ENCODE peak calls at places on chromosomes 16 and 17, in six cellular contexts. E, W, A, H, N and R are unnamed samples.

GRCh38 chr17:69637399-69638165 is 223.1 kb downstream of the MAP2K6 start:
- DNase-seq in E (no peak), W (no peak), A (no peak), H (no peak), N (no peak), R (no peak)

GRCh38 chr16:23375643-23376042 is 73.5 kb downstream of the SCNN1B start:
- DNase-seq in E (no peak), W (no peak), A (no peak), H (no peak), N (no peak), R (peak)

GRCh38 chr17:1058423-1059130 is 61.6 kb downstream of the TIMM22 start:
- DNase-seq in E (peak), W (peak), A (no peak), H (no peak), N (peak), R (peak)

GRCh38 chr17:13728751-13729150 is 127.0 kb upstream of the HS3ST3A1 start:
- DNase-seq in E (no peak), W (no peak), A (no peak), H (no peak), N (peak), R (no peak)

GRCh38 chr16:565420-566330 is 1.1 kb upstream of the NHLRC4 start:
- DNase-seq in E (no peak), W (no peak), A (no peak), H (no peak), N (no peak), R (no peak)

GRCh38 chr16:85350973-85351372 is 238.7 kb upstream of the CIBAR2 start:
- DNase-seq in E (peak), W (peak), A (no peak), H (peak), N (peak), R (no peak)

GRCh38 chr16:51433597-51433996 is 282.5 kb upstream of the SALL1 start:
- DNase-seq in E (no peak), W (no peak), A (no peak), H (no peak), N (no peak), R (no peak)

GRCh38 chr16:58013201-58013956 is 12.2 kb downstream of the USB1 start:
- DNase-seq in E (no peak), W (no peak), A (no peak), H (no peak), N (no peak), R (no peak)

GRCh38 chr16:11635127-11635652 is 33.1 kb upstream of the SNN start:
- DNase-seq in E (no peak), W (peak), A (no peak), H (no peak), N (no peak), R (no peak)

GRCh38 chr17:67568961-67569360 is 148.8 kb upstream of the NOL11 start:
- DNase-seq in E (no peak), W (no peak), A (no peak), H (no peak), N (no peak), R (no peak)

GRCh38 chr16:31455601-31456314 is 3.5 kb upstream of the ARMC5 start:
- DNase-seq in E (no peak), W (no peak), A (no peak), H (no peak), N (no peak), R (no peak)

GRCh38 chr17:15971108-15971507 is 26.2 kb downstream of the ADORA2B start:
- DNase-seq in E (no peak), W (no peak), A (no peak), H (peak), N (no peak), R (no peak)

GRCh38 chr16:74756203-74756602 is 18.4 kb downstream of the FA2H start:
- DNase-seq in E (no peak), W (no peak), A (no peak), H (no peak), N (no peak), R (peak)

GRCh38 chr16:67470314-67470713 is 10.6 kb downstream of the ATP6V0D1 start:
- DNase-seq in E (peak), W (no peak), A (no peak), H (no peak), N (no peak), R (peak)

GRCh38 chr17:2901582-2901981 is 105.3 kb downstream of the RAP1GAP2 start:
- DNase-seq in E (no peak), W (no peak), A (no peak), H (no peak), N (no peak), R (no peak)

GRCh38 chr17:58308985-58309917 is 19.3 kb downstream of the TSPOAP1 start:
- DNase-seq in E (peak), W (no peak), A (no peak), H (no peak), N (no peak), R (no peak)

GRCh38 chr17:83193336-83194188 is 114.2 kb downstream of the METRNL start:
- DNase-seq in E (peak), W (peak), A (no peak), H (peak), N (peak), R (peak)

GRCh38 chr17:29766796-29767327 is 144.2 kb upstream of the CORO6 start:
- DNase-seq in E (no peak), W (no peak), A (no peak), H (no peak), N (no peak), R (no peak)

GRCh38 chr17:29772981-29773380 is 150.3 kb upstream of the CORO6 start:
- DNase-seq in E (no peak), W (no peak), A (no peak), H (no peak), N (no peak), R (no peak)

GRCh38 chr17:29764748-29765147 is 142.0 kb upstream of the CORO6 start:
- DNase-seq in E (no peak), W (no peak), A (no peak), H (no peak), N (no peak), R (no peak)

GRCh38 chr17:29771561-29771960 is 148.8 kb upstream of the CORO6 start:
- DNase-seq in E (no peak), W (no peak), A (no peak), H (no peak), N (no peak), R (no peak)

GRCh38 chr17:29769225-29769624 is 146.5 kb upstream of the CORO6 start:
- DNase-seq in E (no peak), W (no peak), A (no peak), H (no peak), N (no peak), R (no peak)
- H3K27ac ChIP-seq in E (no peak), W (no peak), A (no peak), H (no peak), N (no peak), R (no peak)

GRCh38 chr17:64081802-64082799 is 47.8 kb downstream of the ERN1 start:
- DNase-seq in E (no peak), W (peak), A (peak), H (no peak), N (peak), R (no peak)
- H3K27ac ChIP-seq in E (no peak), W (peak), A (peak), H (no peak), N (peak), R (peak)

DNA sequence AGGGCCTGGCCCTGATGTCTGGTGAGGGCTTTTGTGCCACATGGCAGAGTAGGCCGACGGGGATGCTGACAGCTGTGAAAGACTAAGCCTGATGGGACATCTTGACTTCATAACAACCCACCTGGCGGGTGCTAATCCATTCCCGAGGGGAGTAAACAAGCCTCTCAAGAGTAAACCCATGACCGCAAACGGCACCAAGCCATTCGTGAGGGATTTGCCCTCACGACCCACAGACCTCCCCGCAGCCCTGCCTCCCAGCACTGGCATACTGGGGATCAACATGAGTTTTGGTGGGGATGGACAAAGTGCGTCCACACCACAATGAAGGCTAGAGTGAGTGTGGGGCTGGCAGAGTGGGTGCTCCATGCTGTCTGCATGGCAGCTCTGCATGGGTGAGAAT is 11.7 kb downstream of the RNF213 start:
- DNase-seq in E (no peak), W (no peak), A (no peak), H (no peak), N (no peak), R (no peak)
- H3K27ac ChIP-seq in E (no peak), W (no peak), A (no peak), H (no peak), N (no peak), R (no peak)

DNA sequence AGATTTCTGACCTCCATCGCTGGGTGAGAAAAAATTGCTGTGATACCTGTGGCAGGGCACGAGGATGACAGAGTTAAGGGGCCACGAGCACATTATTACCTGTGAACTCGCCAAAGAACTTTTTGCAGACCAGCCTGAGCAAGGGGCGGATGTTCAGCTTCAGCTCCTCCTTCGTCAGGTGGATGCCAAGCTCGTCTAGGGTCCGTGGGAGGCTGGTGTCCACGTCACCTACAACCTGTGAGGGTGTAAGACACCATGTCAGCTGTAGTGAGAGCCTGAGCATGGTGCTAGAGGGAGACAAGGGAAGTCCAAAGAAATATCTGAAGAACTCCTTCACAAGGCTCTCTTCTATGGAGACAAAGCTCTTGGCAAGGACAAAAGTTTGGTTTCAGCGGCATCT is 17.1 kb downstream of the HIGD1B start:
- DNase-seq in E (no peak), W (no peak), A (no peak), H (no peak), N (no peak), R (no peak)
- H3K27ac ChIP-seq in E (no peak), W (peak), A (no peak), H (peak), N (no peak), R (no peak)

GRCh38 chr16:53064179-53064578 is 9.4 kb downstream of the CHD9 start:
- DNase-seq in E (no peak), W (no peak), A (no peak), H (no peak), N (no peak), R (no peak)
- H3K27ac ChIP-seq in E (no peak), W (no peak), A (no peak), H (no peak), N (no peak), R (peak)

DNA sequence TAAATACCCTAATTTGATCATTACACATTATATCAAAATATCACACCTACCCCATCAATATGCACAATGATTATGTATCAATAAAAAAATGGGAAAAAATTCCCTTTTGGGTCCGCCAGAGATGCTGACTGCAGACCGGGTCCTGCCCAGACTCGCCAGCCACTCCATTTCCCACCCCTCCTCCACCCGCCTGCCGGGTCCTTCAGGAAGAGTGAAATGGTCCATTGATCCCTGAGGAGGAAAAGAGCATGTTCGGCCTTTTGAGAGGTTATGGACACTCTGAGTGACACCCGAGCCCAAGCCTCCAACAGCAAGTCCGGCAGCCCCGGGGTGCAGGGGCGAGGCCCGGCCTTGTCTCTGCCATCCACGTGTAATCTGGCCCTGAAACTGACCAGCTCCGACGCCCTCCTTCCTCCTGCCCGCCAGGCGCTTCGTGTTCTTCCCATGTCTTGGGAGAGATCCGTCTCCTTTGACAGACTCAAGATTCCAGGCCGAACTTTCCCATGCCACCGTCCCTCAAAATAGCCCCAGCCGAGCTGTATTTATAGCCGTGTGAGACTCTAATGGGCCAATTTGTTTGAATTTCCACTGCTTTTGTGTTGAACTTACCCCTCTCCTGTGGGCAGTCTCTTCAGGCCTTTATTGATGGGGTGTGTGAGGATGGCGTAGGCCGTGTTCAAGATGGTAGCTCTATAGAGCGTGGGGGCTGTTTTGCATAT is 124.1 kb upstream of the ZFHX3 start:
- DNase-seq in E (no peak), W (no peak), A (no peak), H (no peak), N (no peak), R (no peak)
- H3K27ac ChIP-seq in E (no peak), W (peak), A (no peak), H (peak), N (no peak), R (peak)

DNA sequence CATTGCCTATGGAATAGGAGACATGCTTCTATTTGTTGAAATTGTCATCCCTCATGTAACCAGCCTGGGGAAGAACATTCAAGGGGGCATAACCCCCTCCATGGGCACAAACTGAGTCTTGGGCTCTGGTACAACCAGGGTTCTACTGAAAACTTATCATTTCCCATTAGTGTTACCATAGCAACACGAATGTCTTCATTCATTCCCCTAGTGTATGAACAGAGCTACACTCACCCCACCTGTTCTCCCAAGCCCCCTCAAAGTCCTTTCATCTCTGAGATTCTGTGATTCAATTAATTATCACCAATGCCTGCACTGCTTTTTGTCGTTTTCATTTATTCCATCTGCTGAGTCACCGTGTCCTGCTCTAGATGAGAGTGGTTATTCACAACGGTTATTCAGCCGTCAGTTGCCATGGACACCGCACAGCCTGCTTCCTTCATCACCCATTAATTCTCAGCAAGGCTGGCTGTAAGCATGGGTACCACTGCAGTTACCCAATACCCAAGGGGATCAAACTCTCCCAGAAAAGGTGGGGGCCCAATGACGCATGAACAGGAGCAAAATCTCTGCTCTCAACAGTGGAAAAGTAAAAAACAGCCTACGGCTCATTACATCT is 1.6 kb upstream of the GAST start:
- DNase-seq in E (no peak), W (no peak), A (no peak), H (no peak), N (peak), R (no peak)
- H3K27ac ChIP-seq in E (no peak), W (no peak), A (no peak), H (no peak), N (no peak), R (no peak)

DNA sequence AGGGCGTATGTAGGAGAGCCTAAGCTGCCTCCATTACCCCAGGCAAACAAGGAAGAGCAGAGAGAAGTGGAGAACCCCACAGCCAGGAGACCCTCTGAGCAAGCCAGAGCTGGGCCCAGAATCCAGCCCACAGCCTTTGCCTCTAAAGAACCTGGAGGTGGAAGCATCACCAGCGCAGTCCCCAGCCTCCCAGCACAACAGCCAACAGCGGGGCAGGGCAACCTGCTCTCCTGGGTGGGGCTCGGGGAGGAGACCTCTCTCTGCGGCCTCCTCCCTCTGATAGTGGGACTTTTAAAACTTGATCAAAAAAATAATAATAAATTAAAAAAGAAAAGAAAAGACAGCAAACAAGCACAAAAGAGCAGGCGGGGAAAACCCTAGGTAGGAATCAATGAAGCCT is 45.9 kb downstream of the AXIN2 start:
- DNase-seq in E (no peak), W (no peak), A (no peak), H (no peak), N (no peak), R (peak)
- H3K27ac ChIP-seq in E (no peak), W (peak), A (no peak), H (no peak), N (no peak), R (no peak)

DNA sequence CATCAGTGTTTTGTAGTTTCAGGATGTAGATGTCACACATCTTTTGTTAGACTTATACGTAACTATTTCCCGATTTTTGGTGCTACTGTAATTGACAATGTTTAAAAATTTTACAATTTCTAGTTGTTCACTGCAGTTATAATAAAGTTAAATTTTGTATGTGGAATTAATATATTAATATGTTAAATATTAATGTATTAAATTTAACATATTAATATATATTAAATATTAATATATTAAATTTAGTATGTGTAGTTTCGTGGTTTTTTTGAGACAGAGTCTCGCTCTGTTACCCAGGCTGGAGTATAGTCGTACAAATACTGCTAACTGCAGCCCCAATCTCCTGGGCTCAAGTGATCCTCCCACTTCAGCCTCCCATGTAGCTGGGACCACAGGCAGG is 5.7 kb upstream of the LGALS3BP start:
- DNase-seq in E (no peak), W (no peak), A (no peak), H (no peak), N (no peak), R (no peak)
- H3K27ac ChIP-seq in E (no peak), W (peak), A (no peak), H (no peak), N (no peak), R (peak)

GRCh38 chr16:84303516-84303915 is 8.8 kb downstream of the WFDC1 start:
- DNase-seq in E (no peak), W (no peak), A (no peak), H (no peak), N (no peak), R (no peak)

GRCh38 chr16:84303023-84303422 is 8.3 kb downstream of the WFDC1 start:
- DNase-seq in E (no peak), W (peak), A (no peak), H (peak), N (no peak), R (no peak)

GRCh38 chr16:84298376-84298899 is 3.8 kb downstream of the WFDC1 start:
- DNase-seq in E (no peak), W (peak), A (no peak), H (no peak), N (no peak), R (no peak)

GRCh38 chr16:84299734-84300440 is 5.2 kb downstream of the WFDC1 start:
- DNase-seq in E (no peak), W (no peak), A (no peak), H (no peak), N (no peak), R (no peak)

DNA sequence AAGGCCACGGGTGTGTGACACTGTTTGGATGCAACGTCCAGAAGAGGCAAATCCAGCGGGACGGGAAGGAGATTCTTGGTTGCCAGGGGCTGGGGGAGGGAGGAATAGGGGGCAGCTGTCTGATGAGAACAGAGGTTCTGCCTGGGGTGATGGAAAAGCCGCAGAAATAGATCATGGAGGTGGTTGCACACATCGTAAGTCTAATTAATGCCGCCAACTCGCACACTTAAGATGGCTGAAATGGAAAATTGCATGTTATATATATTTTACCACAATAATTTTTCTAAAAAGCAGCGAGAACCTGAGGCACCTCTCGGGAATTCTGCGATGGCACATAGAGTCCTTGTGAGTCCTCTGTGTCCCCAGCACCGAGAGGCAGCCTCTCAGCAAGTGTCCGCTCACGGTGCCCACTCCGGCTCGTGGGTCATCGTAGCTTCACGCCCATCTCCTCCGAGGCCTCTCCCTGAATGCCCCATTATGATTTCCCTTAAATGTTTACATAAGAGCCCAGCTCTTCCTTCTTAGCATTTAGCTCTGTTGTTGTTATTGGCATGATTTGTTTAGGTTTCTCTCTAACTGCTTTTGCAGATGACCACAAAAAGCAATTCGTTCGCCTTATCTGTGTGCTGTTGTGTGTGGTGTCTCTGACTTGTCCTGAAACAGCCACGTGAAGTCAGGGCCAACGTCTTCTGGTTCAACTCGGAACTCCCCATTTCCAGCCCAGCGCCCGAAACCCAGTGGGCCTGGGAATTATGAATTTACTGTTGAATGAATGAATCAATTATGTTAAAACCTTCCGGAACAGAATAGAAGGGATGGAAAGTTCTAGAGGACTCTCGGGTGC is 7.7 kb downstream of the WFDC1 start:
- DNase-seq in E (no peak), W (no peak), A (no peak), H (no peak), N (no peak), R (no peak)
- H3K27ac ChIP-seq in E (no peak), W (peak), A (no peak), H (peak), N (no peak), R (no peak)